ENCODE peak calls at places on chromosomes 5 and 9, in four cellular contexts. E is GM12878, L is K562, F is HL-60. D is an unnamed sample.

GRCh38 chr5:38456657-38457056 is 99.8 kb downstream of the LIFR start:
- DNase-seq in F (no peak), L (no peak), E (no peak), D (no peak)

GRCh38 chr5:96691503-96692303 is 29.5 kb downstream of the CAST start:
- DNase-seq in E (no peak), F (no peak), L (no peak), D (no peak)

GRCh38 chr5:125834438-125835147 is 588.6 kb upstream of the GRAMD2B start:
- DNase-seq in L (no peak), E (no peak), F (no peak), D (no peak)

GRCh38 chr5:177553671-177554429 is 513 bp downstream of the FAM193B start:
- DNase-seq in F (peak), L (peak), E (no peak), D (peak)

GRCh38 chr9:80874276-80874675 is 815.1 kb downstream of the TLE1 start:
- DNase-seq in L (no peak), F (no peak), E (no peak), D (no peak)

GRCh38 chr9:29214702-29215248 is 1641.5 kb upstream of the C9orf72 start:
- DNase-seq in E (no peak), L (no peak), F (no peak), D (no peak)

GRCh38 chr5:39494099-39494498 is 69.3 kb upstream of the DAB2 start:
- DNase-seq in F (no peak), E (no peak), L (no peak), D (no peak)

GRCh38 chr5:172616730-172617129 is 24.3 kb upstream of the NEURL1B start:
- DNase-seq in E (no peak), L (no peak), F (no peak), D (no peak)

GRCh38 chr9:8717146-8717545 is 917.6 kb upstream of the DMAC1 start:
- DNase-seq in L (no peak), F (no peak), E (no peak), D (no peak)

GRCh38 chr5:140134277-140134935 is 8.7 kb downstream of the IGIP start:
- DNase-seq in F (no peak), L (no peak), E (no peak), D (no peak)

GRCh38 chr9:78866228-78867132 is 569.6 kb downstream of the PSAT1 start:
- DNase-seq in E (no peak), L (no peak), F (no peak), D (no peak)

DNA sequence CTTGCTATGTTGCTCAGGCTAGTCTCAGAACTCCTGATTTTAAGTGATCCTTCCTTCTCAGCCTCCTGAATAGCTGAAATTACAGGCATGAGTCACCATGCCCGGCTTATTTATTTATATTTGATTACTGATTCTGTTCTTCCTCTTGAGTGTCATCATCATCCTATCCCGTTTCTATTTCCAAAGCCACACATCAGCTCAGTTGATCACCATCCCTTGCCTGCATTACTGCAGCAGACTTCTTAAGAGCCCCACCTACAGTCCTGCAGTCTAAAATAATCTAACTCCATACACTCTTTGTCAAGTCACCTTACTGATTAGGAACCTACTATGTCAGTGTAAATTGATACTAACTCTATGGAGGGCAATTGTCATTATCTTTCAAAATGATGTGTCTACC is 138.9 kb upstream of the RAI14 start:
- DNase-seq in F (no peak), L (no peak), E (no peak), D (no peak)
- TF ChIP-seq SPI1 in F (no peak), L (no peak), E (no peak), D (no peak)

GRCh38 chr5:5782402-5782801 is 359.9 kb downstream of the ICE1 start:
- DNase-seq in E (no peak), L (no peak), F (no peak), D (no peak)
- TF ChIP-seq SPI1 in E (no peak), L (no peak), F (no peak), D (no peak)

GRCh38 chr9:137021979-137022619 is 5.9 kb downstream of the ABCA2 start:
- DNase-seq in F (peak), E (no peak), L (peak), D (peak)

GRCh38 chr9:137023583-137023991 is 4.5 kb downstream of the ABCA2 start:
- DNase-seq in L (no peak), E (no peak), F (no peak), D (no peak)

GRCh38 chr9:137023157-137023556 is 4.9 kb downstream of the ABCA2 start:
- DNase-seq in L (no peak), E (no peak), F (no peak), D (no peak)

GRCh38 chr9:137021574-137021978 is 6.5 kb downstream of the ABCA2 start:
- DNase-seq in F (no peak), L (no peak), E (no peak), D (no peak)

GRCh38 chr9:137022620-137023008 is 5.4 kb downstream of the ABCA2 start:
- DNase-seq in L (no peak), F (no peak), E (no peak), D (no peak)
- TF ChIP-seq SPI1 in L (no peak), F (no peak), E (no peak), D (no peak)

GRCh38 chr5:6899215-6899614 is 186.0 kb downstream of the TENT4A start:
- DNase-seq in L (no peak), F (no peak), E (no peak), D (no peak)
- TF ChIP-seq SPI1 in L (no peak), F (no peak), E (no peak), D (no peak)

DNA sequence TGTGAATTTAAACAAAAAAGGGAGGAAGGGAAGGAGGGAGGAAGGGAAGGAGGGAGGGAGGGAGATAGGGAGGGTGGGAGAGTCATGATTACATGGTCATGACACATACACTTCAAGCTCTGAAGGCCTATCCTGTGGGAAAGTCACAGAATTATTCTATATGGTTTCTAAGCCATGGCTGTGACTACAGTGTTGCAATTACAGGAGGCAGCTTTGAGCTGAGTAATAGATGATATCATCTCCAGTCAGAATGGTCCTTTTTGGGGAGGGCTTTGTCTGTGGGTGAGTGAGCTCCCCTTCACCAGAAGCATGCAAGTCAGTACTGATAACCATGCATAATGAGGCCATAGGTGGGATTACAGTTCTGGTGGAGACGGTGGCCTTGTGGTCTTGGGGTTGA is 37.4 kb downstream of the PAPPA start:
- DNase-seq in F (no peak), E (no peak), L (no peak), D (no peak)
- TF ChIP-seq SPI1 in F (no peak), E (no peak), L (no peak), D (no peak)

DNA sequence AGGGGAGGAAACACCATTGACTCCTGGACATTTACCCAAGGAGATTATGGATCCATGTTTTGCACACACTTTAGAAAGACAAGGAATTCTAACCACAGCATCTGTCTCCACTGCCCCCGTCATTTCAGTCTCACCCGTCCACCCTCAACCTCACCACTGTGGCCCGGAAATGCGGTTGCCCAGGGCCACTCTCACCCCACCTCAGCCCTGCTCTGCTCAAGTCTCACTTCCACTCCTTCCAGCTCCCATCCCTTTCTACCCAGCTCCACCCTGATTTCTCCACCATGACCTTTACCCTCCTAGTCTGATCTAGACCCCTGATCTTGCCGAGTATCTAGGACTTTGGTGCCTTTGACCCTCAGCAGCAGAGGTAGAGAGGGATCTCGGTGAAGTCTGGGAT is 7.2 kb upstream of the KCNIP1 start:
- DNase-seq in F (no peak), L (no peak), E (no peak), D (no peak)
- TF ChIP-seq SPI1 in F (no peak), L (no peak), E (no peak), D (no peak)

GRCh38 chr9:89879276-89879675 is 274.5 kb downstream of the GADD45G start:
- DNase-seq in F (no peak), L (no peak), E (no peak), D (no peak)

GRCh38 chr9:89881431-89881830 is 276.6 kb downstream of the GADD45G start:
- DNase-seq in E (no peak), F (no peak), L (no peak), D (no peak)

GRCh38 chr9:89880721-89881120 is 275.9 kb downstream of the GADD45G start:
- DNase-seq in L (no peak), F (no peak), E (no peak), D (no peak)

GRCh38 chr9:89879711-89880110 is 274.9 kb downstream of the GADD45G start:
- DNase-seq in E (no peak), L (no peak), F (no peak), D (no peak)

DNA sequence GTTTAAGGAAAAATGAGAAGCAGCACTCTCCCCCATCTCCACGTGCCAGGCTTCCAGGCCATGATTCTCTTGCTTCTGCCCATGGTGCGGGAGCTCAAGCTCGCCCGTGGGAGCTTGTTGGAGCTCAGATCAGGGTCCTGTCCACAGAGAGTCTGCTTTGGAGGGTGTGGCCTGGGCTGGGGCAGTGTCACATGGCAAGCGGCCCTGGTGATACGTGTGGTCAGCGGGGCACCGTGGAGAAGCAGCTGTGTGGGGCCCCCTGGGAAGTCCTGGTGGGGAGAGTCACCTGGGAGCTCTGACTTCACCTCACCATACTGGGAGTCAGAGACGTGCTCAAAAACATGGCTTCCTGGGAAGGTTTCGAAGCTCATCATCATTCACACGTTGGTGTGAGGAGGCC is 275.3 kb downstream of the GADD45G start:
- DNase-seq in L (no peak), E (no peak), F (no peak), D (no peak)
- TF ChIP-seq SPI1 in L (no peak), E (no peak), F (no peak), D (no peak)